ENCODE peak calls at places on chromosomes 7 and 10, in four cellular contexts. L, Y, T and P are unnamed samples.
A peak's percentile ranks its signal among the peaks of the same experiment; 100 is the strongest.

GRCh38 chr10:133438711-133439273 is 14.4 kb upstream of the SPRN start:
- DNase-seq in L (no peak), T (no peak), Y (no peak), P (no peak)

GRCh38 chr10:95266674-95267095 is 24.1 kb downstream of the PDLIM1 start:
- DNase-seq in T (no peak), L (no peak), Y (no peak), P (peak; percentile 89)

GRCh38 chr7:158246272-158246959 is 341.2 kb downstream of the PTPRN2 start:
- DNase-seq in T (no peak), L (no peak), Y (no peak), P (no peak)

GRCh38 chr10:15196335-15196834 is 27.9 kb upstream of the NMT2 start:
- DNase-seq in L (no peak), T (no peak), Y (no peak), P (no peak)

GRCh38 chr7:108581655-108582491 is 12.2 kb downstream of the DNAJB9 start:
- DNase-seq in Y (no peak), L (no peak), T (no peak), P (peak; percentile 31)

GRCh38 chr10:132526676-132527075 is 10.9 kb upstream of the INPP5A start:
- DNase-seq in T (no peak), L (no peak), Y (no peak), P (no peak)

GRCh38 chr10:130577039-130577438 is 440.8 kb downstream of the GLRX3 start:
- DNase-seq in L (no peak), Y (no peak), T (no peak), P (no peak)

GRCh38 chr10:25304606-25305005 is 129.8 kb downstream of the GPR158 start:
- DNase-seq in Y (no peak), T (no peak), L (no peak), P (peak; percentile 26)

GRCh38 chr7:34539003-34539402 is 119.0 kb upstream of the NPSR1 start:
- DNase-seq in Y (no peak), T (no peak), L (no peak), P (no peak)

GRCh38 chr7:81170291-81170690 is 251.4 kb upstream of the SEMA3C start:
- DNase-seq in T (no peak), Y (no peak), L (no peak), P (no peak)

GRCh38 chr10:52897162-52897561 is 124.6 kb upstream of the MBL2 start:
- DNase-seq in T (no peak), L (no peak), Y (no peak), P (no peak)

GRCh38 chr10:110671788-110672579 is 27.8 kb downstream of the RBM20 start:
- DNase-seq in L (no peak), Y (peak; percentile 66), T (peak; percentile 75), P (peak; percentile 21)

GRCh38 chr7:38846280-38846679 is 62.7 kb downstream of the VPS41 start:
- DNase-seq in Y (no peak), L (no peak), T (no peak), P (no peak)

DNA sequence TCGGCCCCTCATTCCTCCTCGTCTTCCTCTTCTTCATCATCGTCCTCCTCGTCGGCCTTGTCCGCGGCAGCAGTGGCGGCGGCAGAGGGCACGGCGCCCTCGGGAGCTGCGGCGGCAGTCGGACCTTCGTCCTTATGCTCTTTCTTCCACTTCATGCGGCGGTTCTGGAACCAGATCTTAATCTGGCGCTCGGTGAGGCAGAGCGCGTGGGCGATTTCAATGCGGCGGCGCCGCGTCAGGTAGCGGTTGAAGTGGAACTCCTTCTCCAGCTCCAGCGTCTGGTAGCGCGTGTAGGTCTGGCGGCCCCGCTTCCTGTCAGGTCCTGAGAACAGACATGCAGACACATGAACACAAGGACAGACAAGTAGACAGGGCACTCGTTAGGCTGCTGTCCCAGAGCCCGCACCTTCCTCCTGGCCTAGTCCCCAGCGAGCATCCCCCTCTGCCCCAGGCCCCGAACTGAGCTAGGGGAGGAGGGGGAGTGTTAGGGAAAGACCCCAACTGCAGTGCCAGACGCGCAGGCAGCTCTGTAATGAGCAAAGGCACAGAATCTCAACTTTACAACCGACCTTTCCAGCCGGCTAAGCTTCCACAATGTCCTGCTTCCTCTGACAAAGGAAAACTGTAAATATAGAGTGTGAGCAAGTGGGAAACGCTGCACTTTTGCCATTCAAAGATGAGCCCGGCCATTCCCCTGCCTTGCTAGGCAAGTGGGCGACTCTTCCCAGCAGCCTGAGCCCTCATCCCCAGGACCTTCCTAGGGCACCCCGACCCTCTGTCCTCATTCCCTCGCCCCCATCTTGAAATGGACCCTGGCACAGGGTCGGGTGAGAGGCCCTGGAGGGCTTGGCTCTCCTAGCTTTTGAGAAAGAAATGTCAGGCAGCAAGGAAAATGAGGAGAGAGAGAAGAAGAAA is 1.3 kb downstream of the HOXA7 start:
- DNase-seq in Y (peak; percentile 26), L (no peak), T (no peak), P (no peak)
- H3K4me3 ChIP-seq in Y (peak overlapping the region; percentile 61), L (peak overlapping the region; percentile 68), T (no peak overlapping the region), P (no peak overlapping the region)

GRCh38 chr10:51074238-51075028 is at the start of gene PRKG1:
- DNase-seq in Y (peak; percentile 75), T (peak; percentile 80), L (peak; percentile 67), P (peak; percentile 36)

GRCh38 chr10:51073461-51074237 is 638 bp upstream of the PRKG1 start:
- DNase-seq in L (no peak), Y (peak; percentile 48), T (peak; percentile 21), P (no peak)

GRCh38 chr10:51075802-51076201 is 1.5 kb downstream of the PRKG1 start:
- DNase-seq in Y (no peak), L (no peak), T (no peak), P (no peak)

GRCh38 chr10:51077507-51077906 is 3.2 kb downstream of the PRKG1 start:
- DNase-seq in Y (no peak), T (no peak), L (no peak), P (no peak)

GRCh38 chr10:51076442-51076841 is 2.2 kb downstream of the PRKG1 start:
- DNase-seq in T (no peak), L (no peak), Y (no peak), P (peak; percentile 30)
- H3K4me3 ChIP-seq in T (no peak overlapping the region), L (peak overlapping the region; percentile 35), Y (peak overlapping the region; percentile 84), P (no peak overlapping the region)

DNA sequence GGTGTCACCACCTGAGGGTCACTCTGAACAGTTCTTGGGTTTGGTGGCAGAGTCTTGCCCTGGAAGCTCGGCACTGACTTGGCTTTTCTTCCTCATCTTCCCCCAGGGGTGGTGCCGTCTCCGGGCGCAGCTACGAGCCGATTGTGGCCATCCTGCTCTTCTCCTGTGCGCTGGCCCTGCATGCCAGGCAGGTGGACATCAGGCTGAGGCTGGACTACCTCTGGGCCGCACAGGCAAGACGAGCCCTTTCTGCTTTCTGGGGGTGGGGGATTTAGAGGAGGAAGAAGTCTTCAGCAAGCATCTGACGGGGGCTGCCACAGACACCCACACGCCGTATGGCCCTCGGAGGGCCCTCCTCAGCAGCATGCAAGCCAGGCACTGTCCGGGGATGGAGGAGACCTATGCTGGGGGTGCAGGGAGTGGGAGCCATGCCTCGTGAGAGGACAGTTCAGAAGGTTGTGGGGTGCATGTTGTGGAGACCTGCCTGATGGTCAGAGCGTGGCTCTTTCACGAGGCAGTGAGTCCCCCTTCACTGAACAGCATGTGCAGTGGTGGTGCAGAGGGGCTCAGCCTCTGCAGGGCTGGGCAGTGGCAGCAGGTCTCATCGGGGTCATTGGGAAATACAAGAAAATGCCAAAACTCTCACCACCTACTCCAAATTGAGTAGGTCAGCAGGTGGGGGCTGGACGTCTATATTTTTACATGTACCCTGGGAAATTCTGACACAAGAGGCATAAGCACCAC is 112.4 kb downstream of the ADCY1 start:
- DNase-seq in L (no peak), T (no peak), Y (no peak), P (no peak)
- H3K4me3 ChIP-seq in L (no peak overlapping the region), T (no peak overlapping the region), Y (no peak overlapping the region), P (no peak overlapping the region)

GRCh38 chr7:98399462-98399861 is 1.4 kb downstream of the BAIAP2L1 start:
- DNase-seq in Y (no peak), L (no peak), T (no peak), P (no peak)

GRCh38 chr7:98400538-98401427 is at the start of gene BAIAP2L1:
- DNase-seq in T (peak; percentile 82), L (no peak), Y (peak; percentile 79), P (no peak)

GRCh38 chr7:98396768-98397167 is 4.1 kb downstream of the BAIAP2L1 start:
- DNase-seq in T (no peak), L (no peak), Y (no peak), P (no peak)

GRCh38 chr7:98398567-98399372 is 2.1 kb downstream of the BAIAP2L1 start:
- DNase-seq in L (no peak), T (no peak), Y (no peak), P (no peak)

DNA sequence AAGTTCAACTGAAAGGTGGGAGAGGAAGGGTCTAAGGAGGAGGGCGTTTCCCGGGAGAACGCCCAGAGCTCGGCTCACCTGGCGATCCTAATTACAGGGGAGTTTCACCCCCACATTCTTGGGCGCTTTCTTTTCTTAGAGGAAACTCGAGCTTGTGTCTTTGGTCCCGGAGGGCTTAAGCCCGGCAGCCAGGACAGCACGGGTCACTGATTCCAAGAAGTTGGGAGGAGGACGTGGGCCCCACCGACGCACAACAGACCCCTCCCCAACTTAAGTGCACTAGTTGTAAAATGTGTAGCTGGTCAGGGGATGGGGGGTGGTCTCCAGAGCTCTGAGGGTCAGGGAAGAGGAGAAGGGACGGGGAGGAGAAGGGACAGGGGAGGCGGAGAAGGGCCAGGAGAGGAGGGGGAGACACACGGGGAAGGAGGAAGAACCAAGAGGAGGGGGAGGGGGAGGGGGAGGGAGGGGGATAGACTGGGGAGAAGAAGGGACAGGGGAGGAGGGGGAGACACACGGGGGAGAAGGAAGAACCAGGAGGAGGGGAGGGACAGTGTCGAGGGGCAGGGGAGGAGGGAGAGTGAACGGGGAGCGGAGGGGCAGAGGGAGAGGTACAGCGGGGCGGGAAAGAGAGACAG is 870 bp downstream of the BAIAP2L1 start:
- DNase-seq in Y (no peak), T (no peak), L (no peak), P (no peak)
- H3K4me3 ChIP-seq in Y (peak overlapping the region; percentile 43), T (peak overlapping the region; percentile 58), L (peak overlapping the region; percentile 64), P (peak overlapping the region; percentile 62)

GRCh38 chr7:641269-641671 is 85.2 kb upstream of the DNAAF5 start:
- DNase-seq in Y (no peak), L (no peak), T (no peak), P (no peak)
- H3K4me3 ChIP-seq in Y (no peak overlapping the region), L (no peak overlapping the region), T (no peak overlapping the region), P (no peak overlapping the region)

GRCh38 chr7:18390523-18390907 is 105.0 kb upstream of the HDAC9 start:
- DNase-seq in Y (no peak), L (no peak), T (no peak), P (no peak)
- H3K4me3 ChIP-seq in Y (no peak overlapping the region), L (no peak overlapping the region), T (no peak overlapping the region), P (no peak overlapping the region)

DNA sequence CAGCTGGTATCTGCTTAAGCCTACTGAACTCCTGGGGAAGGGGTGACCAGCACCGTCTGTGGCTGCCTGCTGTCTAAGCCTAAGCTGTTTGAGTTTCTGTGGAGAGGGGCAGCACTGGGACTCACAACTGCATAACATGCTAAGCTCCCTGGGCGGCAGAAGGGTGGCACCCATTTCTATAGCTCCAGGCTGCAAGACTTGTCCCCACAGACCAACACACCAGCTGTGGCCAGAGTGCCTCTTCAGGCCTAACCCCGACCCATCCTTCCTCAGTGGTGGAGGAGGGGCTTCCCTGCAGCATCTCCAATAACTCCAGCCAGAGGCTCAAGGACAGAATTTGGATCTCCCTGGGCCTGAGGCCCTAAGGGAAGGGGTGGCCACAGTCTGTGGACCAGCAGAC is 464.1 kb downstream of the SEMA3D start:
- DNase-seq in Y (no peak), L (no peak), T (no peak), P (no peak)
- H3K4me3 ChIP-seq in Y (no peak overlapping the region), L (no peak overlapping the region), T (no peak overlapping the region), P (no peak overlapping the region)